ENCODE peak calls at places on chromosomes 2 and 18, in seven cellular contexts. One of them, this sample, is unnamed.
A peak's percentile ranks its signal among the peaks of the same experiment; 100 is the strongest.

GRCh38 chr2:8087480-8087840 is 594.4 kb upstream of the ID2 start:
- DNase-seq in neuronal stem cell: no peak
- DNase-seq in pancreas: no peak
- DNase-seq in nucleus accumbens: no peak
- DNase-seq in NCI-H2081 treated with DMSO at 0.1 percent for 48 hours: no peak
- DNase-seq in NCI-H1417: no peak
- DNase-seq in HuH-7: no peak
- DNase-seq in this sample: no peak

GRCh38 chr18:44866103-44866502 is 185.4 kb downstream of the SETBP1 start:
- DNase-seq in neuronal stem cell: no peak
- DNase-seq in pancreas: no peak
- DNase-seq in nucleus accumbens: no peak
- DNase-seq in NCI-H2081 treated with DMSO at 0.1 percent for 48 hours: no peak
- DNase-seq in NCI-H1417: no peak
- DNase-seq in HuH-7: no peak
- DNase-seq in this sample: no peak

GRCh38 chr18:34864836-34865497 is 154.9 kb downstream of the DTNA start:
- DNase-seq in neuronal stem cell: no peak
- DNase-seq in pancreas: no peak
- DNase-seq in nucleus accumbens: no peak
- DNase-seq in NCI-H2081 treated with DMSO at 0.1 percent for 48 hours: no peak
- DNase-seq in NCI-H1417: no peak
- DNase-seq in HuH-7: no peak
- DNase-seq in this sample: no peak

GRCh38 chr18:26456070-26456491 is 92.3 kb downstream of the KCTD1 start:
- DNase-seq in neuronal stem cell: no peak
- DNase-seq in pancreas: no peak
- DNase-seq in nucleus accumbens: no peak
- DNase-seq in NCI-H2081 treated with DMSO at 0.1 percent for 48 hours: no peak
- DNase-seq in NCI-H1417: no peak
- DNase-seq in HuH-7: no peak
- DNase-seq in this sample: no peak

GRCh38 chr2:159091981-159092380 is 123.5 kb downstream of the TANC1 start:
- DNase-seq in neuronal stem cell: no peak
- DNase-seq in pancreas: no peak
- DNase-seq in nucleus accumbens: no peak
- DNase-seq in NCI-H2081 treated with DMSO at 0.1 percent for 48 hours: no peak
- DNase-seq in NCI-H1417: no peak
- DNase-seq in HuH-7: no peak
- DNase-seq in this sample: no peak

GRCh38 chr18:45787346-45787745 is 38.1 kb upstream of the SIGLEC15 start:
- DNase-seq in neuronal stem cell: no peak
- DNase-seq in pancreas: no peak
- DNase-seq in nucleus accumbens: no peak
- DNase-seq in NCI-H2081 treated with DMSO at 0.1 percent for 48 hours: no peak
- DNase-seq in NCI-H1417: no peak
- DNase-seq in HuH-7: no peak
- DNase-seq in this sample: no peak

GRCh38 chr2:98343371-98343770 is 2.9 kb upstream of the CNGA3 start:
- DNase-seq in neuronal stem cell: no peak
- DNase-seq in pancreas: no peak
- DNase-seq in nucleus accumbens: no peak
- DNase-seq in NCI-H2081 treated with DMSO at 0.1 percent for 48 hours: no peak
- DNase-seq in NCI-H1417: no peak
- DNase-seq in HuH-7: no peak
- DNase-seq in this sample: no peak

GRCh38 chr2:96265349-96265839 is 403 bp downstream of the TMEM127 start:
- DNase-seq in neuronal stem cell: no peak
- DNase-seq in pancreas: no peak
- DNase-seq in nucleus accumbens: peak; percentile 57
- DNase-seq in NCI-H2081 treated with DMSO at 0.1 percent for 48 hours: no peak
- DNase-seq in NCI-H1417: no peak
- DNase-seq in HuH-7: peak; percentile 57
- DNase-seq in this sample: peak; percentile 65

GRCh38 chr2:227349989-227350648 is 25.1 kb downstream of the MFF start:
- DNase-seq in neuronal stem cell: no peak
- DNase-seq in pancreas: no peak
- DNase-seq in nucleus accumbens: no peak
- DNase-seq in NCI-H2081 treated with DMSO at 0.1 percent for 48 hours: no peak
- DNase-seq in NCI-H1417: peak; percentile 35
- DNase-seq in HuH-7: no peak
- DNase-seq in this sample: no peak